ENCODE peak calls at places on chromosomes 16 and 17, in eight cellular contexts. L, E, U, K, R, X, Z and G are unnamed samples.

GRCh38 chr17:10121971-10122707 is 76.3 kb downstream of the GAS7 start:
- DNase-seq in L (no peak), E (no peak), U (no peak), K (peak; percentile 60), R (no peak), X (no peak), Z (no peak), G (no peak)

GRCh38 chr17:64947146-64947545 is 27.9 kb upstream of the LRRC37A3 start:
- DNase-seq in L (no peak), E (no peak), U (no peak), K (no peak), R (no peak), X (no peak), Z (no peak), G (no peak)

GRCh38 chr17:2853722-2854580 is 57.7 kb downstream of the RAP1GAP2 start:
- DNase-seq in L (peak; percentile 55), E (peak; percentile 65), U (no peak), K (no peak), R (peak; percentile 55), X (no peak), Z (no peak), G (peak; percentile 55)

GRCh38 chr16:9647981-9648701 is 534.1 kb downstream of the GRIN2A start:
- DNase-seq in L (peak; percentile 37), E (no peak), U (peak; percentile 12), K (no peak), R (peak; percentile 13), X (no peak), Z (peak; percentile 57), G (no peak)

GRCh38 chr17:80832888-80833583 is 158.6 kb upstream of the CHMP6 start:
- DNase-seq in L (peak; percentile 92), E (peak; percentile 85), U (peak; percentile 73), K (peak; percentile 97), R (peak; percentile 96), X (peak; percentile 85), Z (peak; percentile 86), G (peak; percentile 72)

GRCh38 chr16:82684246-82684645 is 57.5 kb downstream of the CDH13 start:
- DNase-seq in L (no peak), E (no peak), U (no peak), K (no peak), R (no peak), X (no peak), Z (no peak), G (no peak)

GRCh38 chr17:48792033-48792798 is 24.8 kb downstream of the TTLL6 start:
- DNase-seq in L (no peak), E (no peak), U (no peak), K (no peak), R (no peak), X (no peak), Z (no peak), G (no peak)

GRCh38 chr17:52383493-52384100 is 225.1 kb upstream of the CA10 start:
- DNase-seq in L (peak; percentile 70), E (peak; percentile 60), U (peak; percentile 54), K (no peak), R (peak; percentile 12), X (no peak), Z (peak; percentile 71), G (peak; percentile 71)

GRCh38 chr17:49565948-49566491 is 9.7 kb upstream of the NXPH3 start:
- DNase-seq in L (no peak), E (peak; percentile 70), U (peak; percentile 92), K (peak; percentile 98), R (no peak), X (peak; percentile 68), Z (no peak), G (peak; percentile 87)

GRCh38 chr17:82049106-82049505 is 2.5 kb downstream of the RFNG start:
- DNase-seq in L (no peak), E (no peak), U (no peak), K (no peak), R (no peak), X (no peak), Z (no peak), G (no peak)

GRCh38 chr17:77230436-77230830 is 89.7 kb downstream of the SEC14L1 start:
- DNase-seq in L (no peak), E (no peak), U (no peak), K (no peak), R (no peak), X (no peak), Z (no peak), G (no peak)

GRCh38 chr17:7403043-7403901 is 625 bp downstream of the TMEM256 start:
- DNase-seq in L (peak; percentile 38), E (peak; percentile 75), U (peak; percentile 56), K (peak; percentile 88), R (peak; percentile 57), X (peak; percentile 70), Z (peak; percentile 79), G (peak; percentile 33)

GRCh38 chr17:74856113-74856512 is 3.6 kb downstream of the GRIN2C start:
- DNase-seq in L (no peak), E (no peak), U (no peak), K (no peak), R (no peak), X (no peak), Z (no peak), G (no peak)

DNA sequence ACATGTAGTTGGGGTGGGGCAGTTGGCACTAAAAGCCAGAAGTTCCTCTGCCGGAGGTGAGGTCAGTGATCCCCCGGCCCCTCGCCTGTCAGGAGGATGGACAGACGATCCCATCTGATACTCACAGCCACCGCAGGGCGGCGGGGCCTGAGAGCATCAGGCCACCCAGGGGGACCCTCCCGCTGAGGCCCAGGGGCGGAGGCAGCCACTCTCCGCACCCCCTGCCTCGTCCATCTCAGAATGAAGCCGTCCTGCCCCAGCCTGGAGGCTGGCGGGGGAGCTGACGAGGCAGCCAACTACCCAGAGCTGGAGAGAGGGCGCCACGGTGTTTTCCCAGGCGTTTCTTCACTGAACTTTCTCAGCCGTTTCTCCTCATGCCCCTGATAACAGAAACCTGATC is 22.6 kb downstream of the TPSD1 start:
- DNase-seq in L (no peak), E (no peak), U (no peak), K (no peak), R (peak; percentile 38), X (no peak), Z (no peak), G (no peak)
- H3K4me1 ChIP-seq in L (no peaks in the 10 kb centered on the region), E (no peaks in the 10 kb centered on the region), U (no peaks in the 10 kb centered on the region), K (no peaks in the 10 kb centered on the region), R (no peaks in the 10 kb centered on the region), X (no peaks in the 10 kb centered on the region), Z (no peaks in the 10 kb centered on the region), G (no peaks in the 10 kb centered on the region)

DNA sequence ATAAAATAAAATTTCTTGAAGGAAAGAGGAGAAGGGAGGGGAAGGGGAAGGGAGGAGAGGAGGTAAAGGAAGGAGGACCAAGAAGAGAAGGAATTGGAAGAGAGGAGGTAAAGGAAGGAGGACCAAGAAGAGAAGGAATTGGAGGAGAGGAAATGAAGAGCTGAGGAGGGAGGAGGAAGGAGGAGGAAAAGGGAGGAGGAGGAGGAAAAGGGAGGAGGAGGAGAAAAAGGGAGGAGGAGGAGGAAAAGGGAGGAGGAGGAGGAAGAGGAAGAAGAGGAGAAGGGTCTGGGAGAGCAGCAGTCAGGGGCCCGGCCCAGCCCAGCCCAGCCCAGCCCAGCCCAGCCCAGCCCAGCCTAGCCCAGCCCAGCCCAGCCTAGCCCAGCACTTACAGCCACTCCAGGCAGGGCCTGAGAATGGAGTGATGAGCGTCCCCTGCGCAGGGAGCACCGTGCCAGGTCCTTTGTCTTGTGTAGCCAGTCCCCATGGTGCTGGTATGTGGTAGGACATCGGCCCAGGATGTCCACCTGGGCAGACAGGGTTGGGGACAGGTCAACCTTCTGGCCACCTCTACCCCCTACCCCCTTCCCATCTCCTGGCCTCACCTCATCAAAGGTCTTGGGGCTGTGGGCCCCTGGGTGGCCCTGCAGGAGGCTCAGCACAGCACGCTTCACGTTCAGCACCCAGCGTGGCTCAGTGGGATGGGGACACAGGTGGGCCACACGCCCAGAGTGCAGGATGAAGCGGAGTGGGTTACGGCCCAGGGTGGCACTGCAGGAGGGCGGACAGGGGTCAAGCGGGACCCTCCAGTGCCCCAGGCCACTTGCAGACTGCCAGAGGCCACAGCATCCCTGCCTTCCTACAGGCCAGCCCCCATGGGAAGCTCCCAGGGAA is 70.9 kb downstream of the LITAF start:
- DNase-seq in L (no peak), E (no peak), U (no peak), K (no peak), R (no peak), X (no peak), Z (no peak), G (no peak)
- TF ChIP-seq EP300 in L (no peak), E (no peak), U (no peak), K (no peak), R (no peak), X (no peak), Z (no peak), G (no peak)

DNA sequence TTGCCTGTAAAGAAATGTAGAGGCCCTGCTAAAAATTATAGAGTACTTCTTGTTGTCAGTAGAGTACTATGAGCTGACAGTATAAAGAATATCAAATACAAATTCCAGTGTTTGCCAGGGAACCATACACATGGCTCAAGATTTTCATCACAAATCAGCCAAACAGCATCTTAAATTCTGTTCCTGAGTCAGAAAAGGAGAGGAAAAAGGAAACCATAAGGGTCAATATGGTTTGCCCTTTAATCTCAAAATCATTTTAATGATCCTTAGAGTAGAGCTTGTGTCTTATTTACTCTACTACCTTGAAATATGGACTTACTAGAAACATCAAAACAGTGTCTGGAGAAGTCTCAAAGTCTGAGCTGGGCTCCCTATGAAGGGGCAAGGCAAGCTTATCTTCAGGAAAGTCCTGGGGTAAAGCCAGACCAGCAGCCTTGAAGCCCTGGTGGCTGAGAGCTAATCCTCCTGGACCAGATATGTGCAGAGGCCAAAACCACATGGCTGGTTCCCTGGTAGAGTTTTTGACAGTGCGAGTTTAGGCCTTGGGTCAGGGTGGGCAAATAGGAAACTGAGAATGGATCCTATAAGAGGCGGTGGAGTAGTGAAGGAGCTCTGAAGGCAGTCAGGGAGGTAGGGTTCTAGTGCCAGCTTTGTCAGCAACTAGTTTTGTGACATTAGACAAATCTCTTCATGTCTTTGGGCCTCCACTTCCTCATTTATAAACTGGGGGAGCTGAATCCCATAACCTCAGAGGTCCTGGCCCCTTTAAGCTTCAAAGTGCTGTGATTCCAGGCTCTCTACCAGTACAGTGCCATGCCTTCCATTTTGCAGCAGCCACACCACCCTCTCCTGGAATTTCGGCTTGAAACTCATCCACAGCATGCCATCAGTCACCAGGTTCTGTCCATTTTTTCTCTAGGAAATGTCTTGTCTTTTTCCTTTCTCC is 38.9 kb downstream of the MRTFB start:
- DNase-seq in L (no peak), E (no peak), U (no peak), K (no peak), R (no peak), X (no peak), Z (no peak), G (no peak)
- H3K4me1 ChIP-seq in L (peaks cover 52% of the 10 kb centered on the region), E (peaks cover 18% of the 10 kb centered on the region), U (no peaks in the 10 kb centered on the region), K (peaks cover 50% of the 10 kb centered on the region), R (peaks cover 3% of the 10 kb centered on the region), X (peaks cover 22% of the 10 kb centered on the region), Z (peaks cover 70% of the 10 kb centered on the region), G (peaks cover 22% of the 10 kb centered on the region)

GRCh38 chr17:66038125-66038524 is 153.8 kb downstream of the CEP112 start:
- DNase-seq in L (no peak), E (no peak), U (no peak), K (no peak), R (no peak), X (no peak), Z (no peak), G (no peak)

GRCh38 chr17:66044083-66044482 is 147.8 kb downstream of the CEP112 start:
- DNase-seq in L (no peak), E (no peak), U (no peak), K (no peak), R (no peak), X (no peak), Z (no peak), G (no peak)

GRCh38 chr17:66040402-66040801 is 151.5 kb downstream of the CEP112 start:
- DNase-seq in L (peak; percentile 23), E (no peak), U (no peak), K (no peak), R (no peak), X (no peak), Z (peak; percentile 7), G (no peak)

GRCh38 chr17:66043419-66043818 is 148.5 kb downstream of the CEP112 start:
- DNase-seq in L (no peak), E (no peak), U (no peak), K (no peak), R (no peak), X (no peak), Z (no peak), G (no peak)
- TF ChIP-seq EP300 in L (no peak), E (no peak), U (no peak), K (no peak), R (no peak), X (no peak), Z (no peak), G (no peak)